ENCODE peak calls at places on chromosome 21, in nine cellular contexts. A is H1, R is hepatocyte, W is DND-41, D is fibroblast of lung, I is PC-3, P is H9, B is astrocyte, Y is osteoblast. G is an unnamed sample. For H4K20me1 and H3K79me2, the result is how much of the 10 kb centered on the place peaks cover.

GRCh38 chr21:45596704-45597318 is 46.7 kb upstream of the PCBP3 start:
- DNase-seq in A (peak), R (peak), W (peak), D (peak), I (peak), P (peak), B (no peak), Y (peak), G (peak)

GRCh38 chr21:26368591-26368990 is 198.0 kb upstream of the APP start:
- DNase-seq in A (no peak), R (no peak), W (no peak), D (no peak), I (no peak), P (no peak), B (no peak), Y (no peak), G (no peak)

GRCh38 chr21:30996728-30997127 is 41.5 kb downstream of the KRTAP19-8 start:
- DNase-seq in A (no peak), R (no peak), W (no peak), D (no peak), I (no peak), P (no peak), B (no peak), Y (no peak), G (no peak)

GRCh38 chr21:46114963-46115362 is 17.1 kb downstream of the COL6A2 start:
- DNase-seq in A (no peak), R (no peak), W (no peak), D (no peak), I (no peak), P (no peak), B (no peak), Y (peak), G (no peak)

GRCh38 chr21:38505654-38506523 is 7.6 kb upstream of the ERG start:
- DNase-seq in A (no peak), R (peak), W (peak), D (peak), I (peak), P (peak), B (peak), Y (no peak), G (peak)

GRCh38 chr21:45439171-45439872 is 34.4 kb downstream of the COL18A1 start:
- DNase-seq in A (peak), R (peak), W (peak), D (peak), I (peak), P (peak), B (peak), Y (peak), G (peak)

GRCh38 chr21:29521872-29522271 is 223.2 kb downstream of the BACH1 start:
- DNase-seq in A (no peak), R (no peak), W (no peak), D (no peak), I (no peak), P (no peak), B (no peak), Y (no peak), G (no peak)

GRCh38 chr21:31145271-31145801 is 107.1 kb upstream of the KRTAP19-8 start:
- DNase-seq in A (no peak), R (no peak), W (no peak), D (peak), I (no peak), P (no peak), B (no peak), Y (no peak), G (no peak)

GRCh38 chr21:41866274-41866809 is 12.8 kb downstream of the PRDM15 start:
- DNase-seq in A (no peak), R (no peak), W (no peak), D (no peak), I (no peak), P (no peak), B (no peak), Y (no peak), G (no peak)

GRCh38 chr21:46663754-46664153 is 28.3 kb downstream of the PRMT2 start:
- DNase-seq in A (no peak), R (no peak), W (no peak), D (no peak), I (no peak), P (no peak), B (no peak), Y (peak), G (no peak)

GRCh38 chr21:46008893-46009635 is 27.5 kb downstream of the COL6A1 start:
- DNase-seq in A (peak), R (no peak), W (peak), D (no peak), I (no peak), P (no peak), B (no peak), Y (peak), G (no peak)

GRCh38 chr21:38821959-38822682 is 16.4 kb downstream of the ETS2 start:
- DNase-seq in A (peak), R (no peak), W (no peak), D (no peak), I (no peak), P (no peak), B (no peak), Y (no peak), G (no peak)

GRCh38 chr21:21295303-21295702 is 297.1 kb downstream of the NCAM2 start:
- DNase-seq in A (no peak), R (no peak), W (no peak), D (no peak), I (no peak), P (no peak), B (no peak), Y (no peak), G (no peak)

GRCh38 chr21:23471877-23472276 is 2135.4 kb downstream of the MRPL39 start:
- DNase-seq in A (no peak), R (no peak), W (no peak), D (no peak), I (peak), P (no peak), B (no peak), Y (no peak), G (peak)

GRCh38 chr21:29300547-29301138 is 1.9 kb downstream of the BACH1 start:
- DNase-seq in A (no peak), R (no peak), W (no peak), D (peak), I (peak), P (no peak), B (peak), Y (peak), G (peak)

GRCh38 chr21:42373181-42373907 is 7.0 kb upstream of the TFF1 start:
- DNase-seq in A (no peak), R (no peak), W (no peak), D (no peak), I (no peak), P (no peak), B (no peak), Y (no peak), G (no peak)

GRCh38 chr21:26810266-26810665 is 34.9 kb downstream of the ADAMTS1 start:
- DNase-seq in A (no peak), R (no peak), W (no peak), D (peak), I (no peak), P (no peak), B (no peak), Y (no peak), G (no peak)

GRCh38 chr21:29434081-29434480 is 135.4 kb downstream of the BACH1 start:
- DNase-seq in A (no peak), R (no peak), W (no peak), D (no peak), I (no peak), P (no peak), B (no peak), Y (no peak), G (no peak)

GRCh38 chr21:45421071-45421845 is 16.3 kb downstream of the COL18A1 start:
- DNase-seq in A (no peak), R (peak), W (no peak), D (no peak), I (peak), P (no peak), B (no peak), Y (no peak), G (no peak)

GRCh38 chr21:45541221-45542039 is 810 bp downstream of the SLC19A1 start:
- DNase-seq in A (peak), R (peak), W (peak), D (peak), I (peak), P (peak), B (peak), Y (peak), G (peak)

GRCh38 chr21:29221259-29221744 is 77.4 kb upstream of the BACH1 start:
- DNase-seq in A (no peak), R (no peak), W (no peak), D (peak), I (no peak), P (no peak), B (peak), Y (peak), G (no peak)

GRCh38 chr21:42799516-42799915 is 79.8 kb downstream of the WDR4 start:
- DNase-seq in A (peak), R (no peak), W (no peak), D (no peak), I (peak), P (peak), B (no peak), Y (no peak), G (no peak)

GRCh38 chr21:45699251-45699942 is 55.9 kb downstream of the PCBP3 start:
- DNase-seq in A (no peak), R (no peak), W (peak), D (no peak), I (no peak), P (no peak), B (no peak), Y (no peak), G (no peak)

GRCh38 chr21:14086553-14086952 is 124.2 kb downstream of the LIPI start:
- DNase-seq in A (no peak), R (no peak), W (no peak), D (no peak), I (no peak), P (no peak), B (no peak), Y (no peak), G (no peak)

GRCh38 chr21:20250337-20250736 is 747.9 kb upstream of the NCAM2 start:
- DNase-seq in A (no peak), R (no peak), W (no peak), D (no peak), I (no peak), P (no peak), B (no peak), Y (no peak), G (no peak)
- H4K20me1 ChIP-seq in A (under half), R (under half), W (under half), D (under half), I (under half), P (under half), B (under half), Y (under half), G (under half)

GRCh38 chr21:37423103-37423502 is 56.5 kb downstream of the DYRK1A start:
- DNase-seq in A (no peak), R (no peak), W (no peak), D (no peak), I (no peak), P (no peak), B (no peak), Y (no peak), G (no peak)

GRCh38 chr21:37427221-37427620 is 60.6 kb downstream of the DYRK1A start:
- DNase-seq in A (no peak), R (no peak), W (no peak), D (no peak), I (peak), P (no peak), B (no peak), Y (no peak), G (no peak)

GRCh38 chr21:37424987-37425386 is 58.4 kb downstream of the DYRK1A start:
- DNase-seq in A (no peak), R (no peak), W (no peak), D (no peak), I (no peak), P (no peak), B (no peak), Y (no peak), G (no peak)

GRCh38 chr21:37422382-37422781 is 55.8 kb downstream of the DYRK1A start:
- DNase-seq in A (no peak), R (no peak), W (no peak), D (no peak), I (no peak), P (no peak), B (no peak), Y (no peak), G (no peak)

DNA sequence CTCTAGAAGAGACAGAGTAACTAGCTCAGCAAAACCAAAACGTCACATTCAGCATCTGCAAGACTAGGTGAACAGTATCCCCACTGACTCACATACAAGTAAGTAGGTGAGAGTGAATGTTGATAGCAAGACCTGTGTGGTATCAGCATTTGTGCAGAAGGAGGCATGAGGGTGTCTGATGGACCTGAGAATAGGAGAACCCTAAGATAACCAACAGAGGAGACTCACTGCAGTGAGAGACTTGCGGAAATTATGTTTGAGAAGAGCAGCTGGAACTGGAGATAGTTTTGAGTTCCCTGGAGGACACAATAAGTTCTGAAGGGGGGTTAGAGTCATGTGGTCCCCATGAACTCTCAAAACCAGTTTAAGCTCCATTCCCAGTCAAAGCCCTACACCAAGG is 59.1 kb downstream of the DYRK1A start:
- DNase-seq in A (no peak), R (no peak), W (no peak), D (no peak), I (no peak), P (no peak), B (no peak), Y (no peak), G (no peak)
- H3K79me2 ChIP-seq in A (under half), R (half or more), W (half or more), D (half or more), I (half or more), P (under half), B (half or more), Y (half or more), G (half or more)

GRCh38 chr21:40178726-40179125 is 311.5 kb downstream of the PCP4 start:
- DNase-seq in A (no peak), R (no peak), W (no peak), D (no peak), I (no peak), P (no peak), B (no peak), Y (no peak), G (no peak)

GRCh38 chr21:40179167-40179566 is 311.9 kb downstream of the PCP4 start:
- DNase-seq in A (no peak), R (no peak), W (no peak), D (no peak), I (no peak), P (no peak), B (peak), Y (no peak), G (no peak)

GRCh38 chr21:40176732-40177131 is 309.5 kb downstream of the PCP4 start:
- DNase-seq in A (no peak), R (no peak), W (no peak), D (no peak), I (no peak), P (no peak), B (no peak), Y (no peak), G (no peak)

GRCh38 chr21:40173833-40174232 is 306.6 kb downstream of the PCP4 start:
- DNase-seq in A (no peak), R (no peak), W (no peak), D (no peak), I (no peak), P (peak), B (no peak), Y (no peak), G (no peak)

DNA sequence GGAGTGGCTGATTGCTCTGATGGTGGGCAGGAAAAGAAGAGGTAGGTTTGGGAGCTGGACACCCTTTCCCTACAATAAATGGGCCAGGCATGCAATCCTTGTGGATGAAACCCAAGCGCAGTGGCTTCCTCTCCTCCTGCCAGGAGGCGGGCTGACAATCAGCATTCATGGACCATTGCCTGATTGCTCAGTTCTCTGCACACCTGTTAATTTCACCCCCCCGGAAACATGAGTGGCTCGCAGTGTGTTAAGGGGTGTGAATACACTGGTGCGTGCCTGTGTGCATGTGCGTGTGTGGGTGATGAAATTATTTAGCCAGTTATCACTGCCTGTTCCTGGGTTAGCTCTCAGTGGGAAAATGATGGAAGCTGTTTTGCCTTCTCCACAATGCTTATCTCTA is 310.7 kb downstream of the PCP4 start:
- DNase-seq in A (no peak), R (no peak), W (no peak), D (no peak), I (no peak), P (no peak), B (no peak), Y (no peak), G (no peak)
- H4K20me1 ChIP-seq in A (under half), R (under half), W (under half), D (under half), I (under half), P (under half), B (under half), Y (under half), G (under half)

DNA sequence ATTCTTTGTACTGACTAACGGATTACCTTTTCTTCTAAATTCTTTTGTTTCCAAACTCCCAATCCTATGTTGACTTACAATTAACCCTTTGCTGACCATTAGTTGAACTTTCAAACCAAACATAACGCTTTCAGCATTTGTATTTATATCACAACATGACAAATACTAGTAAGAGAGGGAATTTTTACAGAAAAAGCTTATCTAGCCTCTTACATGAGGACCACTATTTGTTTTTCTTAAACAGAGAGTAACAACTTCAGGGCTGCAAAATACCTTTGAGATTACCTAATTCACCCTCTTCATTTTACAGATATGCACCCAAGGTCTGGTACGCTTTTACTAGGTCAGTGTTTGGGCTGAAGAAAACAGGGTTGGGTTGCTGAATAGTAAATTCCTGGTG is 45.0 kb upstream of the CXADR start:
- DNase-seq in A (no peak), R (no peak), W (no peak), D (no peak), I (no peak), P (no peak), B (peak), Y (no peak), G (no peak)
- H3K79me2 ChIP-seq in A (under half), R (under half), W (under half), D (under half), I (under half), P (under half), B (under half), Y (under half), G (under half)

GRCh38 chr21:44301961-44302406 is 2.1 kb downstream of the PFKL start:
- DNase-seq in A (no peak), R (no peak), W (no peak), D (no peak), I (peak), P (no peak), B (no peak), Y (no peak), G (no peak)
- H4K20me1 ChIP-seq in A (under half), R (under half), W (half or more), D (under half), I (under half), P (under half), B (half or more), Y (under half), G (half or more)

GRCh38 chr21:32413697-32414578 is 1.4 kb downstream of the EVA1C start:
- DNase-seq in A (no peak), R (no peak), W (no peak), D (peak), I (peak), P (no peak), B (peak), Y (peak), G (no peak)
- H3K79me2 ChIP-seq in A (under half), R (under half), W (under half), D (under half), I (half or more), P (under half), B (under half), Y (under half), G (under half)

GRCh38 chr21:34973685-34974084 is 75.4 kb downstream of the RUNX1 start:
- DNase-seq in A (no peak), R (no peak), W (no peak), D (no peak), I (no peak), P (no peak), B (no peak), Y (no peak), G (no peak)
- H4K20me1 ChIP-seq in A (under half), R (under half), W (under half), D (under half), I (under half), P (under half), B (under half), Y (under half), G (under half)

G was measured in Karpas-422.